ENCODE peak calls at places on chromosome 21, in seven cellular contexts. A is GM23248, E is RWPE1, J is thoracic aorta, N is uterus, P is A549, M is stomach. O is an unnamed sample.

GRCh38 chr21:17387030-17387617 is 125.7 kb upstream of the CXADR start:
- DNase-seq in A (peak; percentile 68), E (peak; percentile 36), J (no peak), N (peak; percentile 53), P (peak; percentile 51), M (peak; percentile 54), O (no peak)

GRCh38 chr21:15309022-15309590 is 244.3 kb upstream of the NRIP1 start:
- DNase-seq in A (no peak), E (no peak), J (no peak), N (no peak), P (no peak), M (no peak), O (no peak)

GRCh38 chr21:18716578-18717138 is 313.1 kb upstream of the TMPRSS15 start:
- DNase-seq in A (no peak), E (no peak), J (no peak), N (no peak), P (no peak), M (no peak), O (no peak)

GRCh38 chr21:30598802-30599201 is at the start of gene KRTAP6-2:
- DNase-seq in A (no peak), E (no peak), J (no peak), N (no peak), P (no peak), M (no peak), O (no peak)

GRCh38 chr21:37210017-37210593 is 57.0 kb downstream of the VPS26C start:
- DNase-seq in A (no peak), E (no peak), J (no peak), N (no peak), P (no peak), M (no peak), O (no peak)

GRCh38 chr21:41932576-41933258 is 21.1 kb downstream of the C2CD2 start:
- DNase-seq in A (peak; percentile 83), E (no peak), J (no peak), N (no peak), P (no peak), M (no peak), O (no peak)

GRCh38 chr21:41772351-41773080 is 5.7 kb upstream of the RIPK4 start:
- DNase-seq in A (no peak), E (no peak), J (no peak), N (no peak), P (no peak), M (no peak), O (no peak)

GRCh38 chr21:42862774-42863503 is 16.4 kb downstream of the WDR4 start:
- DNase-seq in A (no peak), E (no peak), J (no peak), N (no peak), P (peak; percentile 20), M (peak; percentile 52), O (no peak)

GRCh38 chr21:14119038-14119437 is 91.7 kb downstream of the LIPI start:
- DNase-seq in A (peak; percentile 41), E (no peak), J (no peak), N (no peak), P (peak; percentile 30), M (no peak), O (no peak)

GRCh38 chr21:38351961-38352521 is 95.2 kb downstream of the KCNJ15 start:
- DNase-seq in A (peak; percentile 91), E (peak; percentile 62), J (no peak), N (no peak), P (peak; percentile 63), M (no peak), O (no peak)

GRCh38 chr21:38350681-38351080 is 93.9 kb downstream of the KCNJ15 start:
- DNase-seq in A (no peak), E (no peak), J (no peak), N (no peak), P (no peak), M (no peak), O (no peak)

GRCh38 chr21:38346286-38346685 is 89.5 kb downstream of the KCNJ15 start:
- DNase-seq in A (no peak), E (no peak), J (no peak), N (no peak), P (no peak), M (no peak), O (no peak)

GRCh38 chr21:38351176-38351959 is 94.6 kb downstream of the KCNJ15 start:
- DNase-seq in A (peak; percentile 23), E (no peak), J (no peak), N (no peak), P (no peak), M (no peak), O (no peak)

GRCh38 chr21:38349111-38349746 is 92.4 kb downstream of the KCNJ15 start:
- DNase-seq in A (no peak), E (no peak), J (no peak), N (no peak), P (no peak), M (no peak), O (no peak)
- H3K27ac ChIP-seq in A (no peak overlapping the region), E (no peak overlapping the region), J (peak overlapping the region; percentile 97), N (no peak overlapping the region), P (peak overlapping the region; percentile 68), M (no peak overlapping the region), O (no peak overlapping the region)

GRCh38 chr21:44614961-44615391 is 3.1 kb downstream of the KRTAP10-8 start:
- DNase-seq in A (no peak), E (no peak), J (no peak), N (no peak), P (no peak), M (no peak), O (no peak)
- H3K27ac ChIP-seq in A (no peak overlapping the region), E (no peak overlapping the region), J (no peak overlapping the region), N (no peak overlapping the region), P (no peak overlapping the region), M (no peak overlapping the region), O (no peak overlapping the region)

GRCh38 chr21:45100866-45101265 is 26.5 kb downstream of the ADARB1 start:
- DNase-seq in A (no peak), E (no peak), J (no peak), N (no peak), P (no peak), M (no peak), O (no peak)

GRCh38 chr21:45102391-45102932 is 28.1 kb downstream of the ADARB1 start:
- DNase-seq in A (peak; percentile 80), E (peak; percentile 76), J (no peak), N (no peak), P (peak; percentile 59), M (peak; percentile 38), O (no peak)

GRCh38 chr21:45104560-45104959 is 30.2 kb downstream of the ADARB1 start:
- DNase-seq in A (peak; percentile 20), E (peak; percentile 46), J (no peak), N (no peak), P (no peak), M (peak; percentile 78), O (no peak)

GRCh38 chr21:45105906-45106485 is 31.6 kb downstream of the ADARB1 start:
- DNase-seq in A (no peak), E (no peak), J (no peak), N (no peak), P (no peak), M (no peak), O (no peak)

GRCh38 chr21:45103966-45104520 is 29.7 kb downstream of the ADARB1 start:
- DNase-seq in A (no peak), E (no peak), J (no peak), N (no peak), P (no peak), M (no peak), O (no peak)
- H3K27ac ChIP-seq in A (no peak overlapping the region), E (peak overlapping the region; percentile 7), J (peak overlapping the region; percentile 4), N (no peak overlapping the region), P (no peak overlapping the region), M (no peak overlapping the region), O (no peak overlapping the region)

GRCh38 chr21:35249636-35250035 is 200.5 kb upstream of the RUNX1 start:
- DNase-seq in A (no peak), E (peak; percentile 42), J (no peak), N (no peak), P (no peak), M (no peak), O (no peak)
- H3K27ac ChIP-seq in A (no peak overlapping the region), E (no peak overlapping the region), J (no peak overlapping the region), N (no peak overlapping the region), P (no peak overlapping the region), M (no peak overlapping the region), O (no peak overlapping the region)

DNA sequence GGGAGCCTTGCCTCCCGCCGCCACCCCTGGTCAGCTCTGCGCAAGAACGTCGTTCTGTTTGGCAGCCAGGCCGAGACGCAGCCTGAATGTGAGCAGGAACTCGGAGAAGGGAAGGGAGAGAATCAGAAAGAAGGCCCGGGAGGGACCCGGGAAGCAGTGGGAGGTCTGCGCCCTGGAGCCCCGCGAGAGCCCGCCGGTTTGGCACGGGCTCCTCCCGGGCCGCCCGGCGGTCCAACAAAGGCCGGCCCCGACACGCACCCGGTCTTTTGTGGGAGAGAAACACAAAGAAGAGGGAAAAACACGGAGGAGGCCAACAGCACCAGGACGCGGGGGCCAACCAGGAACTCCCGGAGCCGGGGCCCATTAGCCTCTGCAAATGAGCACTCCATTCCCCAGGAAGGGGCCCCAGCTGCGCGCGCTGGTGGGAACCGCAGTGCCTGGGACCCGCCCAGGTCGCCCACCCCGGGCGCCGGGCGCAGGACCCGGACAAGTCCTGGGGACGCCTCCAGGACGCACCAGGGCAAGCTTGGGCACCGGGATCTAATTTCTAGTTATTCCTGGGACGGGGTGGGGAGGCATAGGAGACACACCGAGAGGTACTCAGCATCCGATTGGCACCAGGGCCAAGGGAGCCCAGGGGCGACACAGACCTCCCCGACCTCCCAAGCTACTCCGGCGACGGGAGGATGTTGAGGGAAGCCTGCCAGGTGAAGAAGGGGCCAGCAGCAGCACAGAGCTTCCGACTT is 2.7 kb upstream of the OLIG2 start:
- DNase-seq in A (no peak), E (no peak), J (no peak), N (no peak), P (no peak), M (no peak), O (no peak)
- H3K27ac ChIP-seq in A (no peak overlapping the region), E (no peak overlapping the region), J (no peak overlapping the region), N (no peak overlapping the region), P (no peak overlapping the region), M (no peak overlapping the region), O (peak overlapping the region; percentile 40)

DNA sequence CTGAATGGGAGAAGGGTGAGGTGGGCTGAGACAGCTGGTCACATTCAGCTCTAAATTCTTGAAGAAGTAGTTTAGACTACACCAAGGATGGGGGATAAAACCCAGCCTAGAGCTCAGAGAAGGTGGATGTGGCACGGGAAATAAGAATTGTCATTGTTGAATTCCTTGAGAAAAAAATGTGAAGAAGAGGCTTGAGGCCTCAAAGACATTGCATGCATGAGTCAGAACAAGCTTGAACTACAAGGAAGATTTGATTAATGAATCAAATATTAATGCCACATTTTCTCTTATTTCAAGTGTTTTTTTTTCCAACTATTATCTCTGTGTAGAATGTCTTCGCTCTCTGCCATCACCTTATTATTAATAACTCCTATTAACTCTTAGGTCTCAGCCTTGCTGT is 58.9 kb downstream of the MAP3K7CL start:
- DNase-seq in A (peak; percentile 71), E (no peak), J (no peak), N (no peak), P (no peak), M (no peak), O (no peak)
- H3K27ac ChIP-seq in A (peak overlapping the region; percentile 29), E (no peak overlapping the region), J (no peak overlapping the region), N (no peak overlapping the region), P (peak overlapping the region; percentile 77), M (no peak overlapping the region), O (no peak overlapping the region)

GRCh38 chr21:33339938-33340337 is 15.2 kb downstream of the IFNAR1 start:
- DNase-seq in A (no peak), E (no peak), J (no peak), N (no peak), P (no peak), M (no peak), O (no peak)

GRCh38 chr21:33334824-33335223 is 10.1 kb downstream of the IFNAR1 start:
- DNase-seq in A (peak; percentile 9), E (no peak), J (no peak), N (no peak), P (no peak), M (no peak), O (no peak)

GRCh38 chr21:33334191-33334590 is 9.4 kb downstream of the IFNAR1 start:
- DNase-seq in A (no peak), E (no peak), J (no peak), N (no peak), P (no peak), M (no peak), O (no peak)

GRCh38 chr21:33339135-33339534 is 14.4 kb downstream of the IFNAR1 start:
- DNase-seq in A (no peak), E (no peak), J (no peak), N (no peak), P (no peak), M (no peak), O (no peak)
- H3K27ac ChIP-seq in A (no peak overlapping the region), E (no peak overlapping the region), J (no peak overlapping the region), N (no peak overlapping the region), P (no peak overlapping the region), M (no peak overlapping the region), O (no peak overlapping the region)

O was measured in caudate nucleus.